ENCODE peak calls at places on chromosomes 13 and 19, in ten cellular contexts. L is RPMI7951; C is left ventricle myocardium superior; P is stimulated activated CD8-positive, alpha-beta memory T cell treated with anti-CD3 and anti-CD28 coated beads, Interleukin-4, amount 100 ng/mL, for 24 hours; O is GM12864; W is retina; B is iris pigment epithelial cell; Z is choroid plexus epithelial cell; A is central memory CD8-positive, alpha-beta T cell; U is SK-N-SH. X is an unnamed sample.

GRCh38 chr13:43054803-43055802 is 31.7 kb downstream of the DNAJC15 start:
- DNase-seq in L (peak; percentile 86), C (no peak), P (no peak), O (no peak), W (peak; percentile 28), B (peak; percentile 81), Z (peak; percentile 90), A (peak; percentile 16), U (no peak), X (no peak)

GRCh38 chr19:17475541-17476115 is 5.3 kb downstream of the SLC27A1 start:
- DNase-seq in L (peak; percentile 90), C (peak; percentile 85), P (no peak), O (no peak), W (no peak), B (peak; percentile 53), Z (peak; percentile 81), A (no peak), U (no peak), X (no peak)

GRCh38 chr19:30529876-30530275 is 157.7 kb downstream of the ZNF536 start:
- DNase-seq in L (no peak), C (no peak), P (no peak), O (no peak), W (no peak), B (no peak), Z (no peak), A (no peak), U (peak; percentile 40), X (no peak)

GRCh38 chr13:25365720-25366235 is 6.0 kb upstream of the ATP8A2 start:
- DNase-seq in L (no peak), C (no peak), P (no peak), O (no peak), W (no peak), B (no peak), Z (no peak), A (no peak), U (no peak), X (no peak)

GRCh38 chr19:42421591-42422031 is 5.6 kb downstream of the LIPE start:
- DNase-seq in L (peak; percentile 85), C (peak; percentile 66), P (no peak), O (no peak), W (no peak), B (no peak), Z (no peak), A (no peak), U (no peak), X (no peak)

GRCh38 chr13:109314101-109314500 is 472.3 kb downstream of the IRS2 start:
- DNase-seq in L (no peak), C (no peak), P (no peak), O (no peak), W (no peak), B (no peak), Z (peak; percentile 7), A (no peak), U (no peak), X (no peak)

GRCh38 chr13:75263741-75264407 is 218.1 kb downstream of the TBC1D4 start:
- DNase-seq in L (peak; percentile 38), C (no peak), P (no peak), O (no peak), W (peak; percentile 61), B (peak; percentile 31), Z (peak; percentile 27), A (no peak), U (no peak), X (no peak)

GRCh38 chr19:14337510-14337909 is 43.7 kb upstream of the ADGRE5 start:
- DNase-seq in L (peak; percentile 34), C (no peak), P (peak; percentile 26), O (no peak), W (peak; percentile 11), B (peak; percentile 20), Z (peak; percentile 25), A (peak; percentile 21), U (peak; percentile 65), X (no peak)

GRCh38 chr19:12792048-12792852 is 964 bp downstream of the JUNB start:
- DNase-seq in L (peak; percentile 64), C (peak; percentile 85), P (peak; percentile 60), O (no peak), W (peak; percentile 83), B (peak; percentile 53), Z (peak; percentile 59), A (peak; percentile 63), U (peak; percentile 41), X (peak; percentile 84)

GRCh38 chr19:543912-544608 is at the start of gene GZMM:
- DNase-seq in L (no peak), C (no peak), P (peak; percentile 69), O (no peak), W (no peak), B (no peak), Z (no peak), A (peak; percentile 88), U (no peak), X (no peak)

GRCh38 chr13:81283062-81283461 is 942.1 kb upstream of the SPRY2 start:
- DNase-seq in L (no peak), C (no peak), P (no peak), O (no peak), W (peak; percentile 21), B (no peak), Z (no peak), A (no peak), U (no peak), X (no peak)

GRCh38 chr13:48297131-48297786 is 6.3 kb upstream of the RB1 start:
- DNase-seq in L (no peak), C (no peak), P (no peak), O (no peak), W (no peak), B (no peak), Z (no peak), A (no peak), U (no peak), X (no peak)

GRCh38 chr19:5971714-5972354 is 6.1 kb downstream of the RANBP3 start:
- DNase-seq in L (peak; percentile 24), C (no peak), P (no peak), O (no peak), W (no peak), B (no peak), Z (no peak), A (no peak), U (no peak), X (no peak)

GRCh38 chr19:19461671-19462622 is 53.4 kb downstream of the TSSK6 start:
- DNase-seq in L (no peak), C (peak; percentile 78), P (no peak), O (no peak), W (peak; percentile 83), B (no peak), Z (peak; percentile 62), A (no peak), U (peak; percentile 94), X (peak; percentile 88)

GRCh38 chr19:47240561-47240960 is 9.6 kb upstream of the BBC3 start:
- DNase-seq in L (no peak), C (no peak), P (no peak), O (no peak), W (no peak), B (no peak), Z (no peak), A (no peak), U (no peak), X (no peak)

GRCh38 chr19:35704218-35704617 is at the start of gene ZBTB32:
- DNase-seq in L (no peak), C (peak; percentile 56), P (no peak), O (no peak), W (peak; percentile 51), B (peak; percentile 75), Z (peak; percentile 67), A (no peak), U (peak; percentile 43), X (peak; percentile 80)

GRCh38 chr13:37602743-37603381 is 4.3 kb upstream of the POSTN start:
- DNase-seq in L (peak; percentile 34), C (no peak), P (no peak), O (no peak), W (no peak), B (peak; percentile 43), Z (peak; percentile 61), A (no peak), U (peak; percentile 3), X (no peak)

GRCh38 chr19:15893498-15893897 is 4.4 kb downstream of the CYP4F2 start:
- DNase-seq in L (no peak), C (no peak), P (no peak), O (no peak), W (no peak), B (no peak), Z (no peak), A (no peak), U (no peak), X (no peak)

GRCh38 chr19:30064021-30064699 is 122.1 kb downstream of the URI1 start:
- DNase-seq in L (no peak), C (no peak), P (no peak), O (no peak), W (no peak), B (no peak), Z (no peak), A (no peak), U (no peak), X (no peak)

GRCh38 chr13:102260256-102260655 is 141.6 kb downstream of the FGF14 start:
- DNase-seq in L (peak; percentile 5), C (no peak), P (no peak), O (no peak), W (no peak), B (no peak), Z (no peak), A (no peak), U (no peak), X (no peak)

GRCh38 chr19:13262450-13262849 is 112.2 kb downstream of the IER2 start:
- DNase-seq in L (peak; percentile 62), C (no peak), P (no peak), O (peak; percentile 34), W (peak; percentile 27), B (peak; percentile 45), Z (peak; percentile 74), A (no peak), U (peak; percentile 66), X (no peak)

GRCh38 chr13:44322928-44323327 is 50.7 kb upstream of the SERP2 start:
- DNase-seq in L (no peak), C (no peak), P (no peak), O (no peak), W (no peak), B (no peak), Z (no peak), A (no peak), U (no peak), X (no peak)

GRCh38 chr13:110462091-110462490 is 99.4 kb downstream of the RAB20 start:
- DNase-seq in L (no peak), C (no peak), P (no peak), O (no peak), W (no peak), B (no peak), Z (no peak), A (no peak), U (no peak), X (no peak)

GRCh38 chr19:40438284-40438683 is 5.9 kb downstream of the SERTAD3 start:
- DNase-seq in L (no peak), C (no peak), P (no peak), O (no peak), W (no peak), B (no peak), Z (no peak), A (no peak), U (no peak), X (no peak)

GRCh38 chr19:2199215-2199614 is 35.5 kb downstream of the DOT1L start:
- DNase-seq in L (no peak), C (no peak), P (no peak), O (no peak), W (peak; percentile 75), B (no peak), Z (no peak), A (no peak), U (peak; percentile 69), X (peak; percentile 79)

GRCh38 chr13:78722700-78723099 is 63.7 kb upstream of the OBI1 start:
- DNase-seq in L (no peak), C (no peak), P (no peak), O (no peak), W (no peak), B (no peak), Z (no peak), A (no peak), U (no peak), X (no peak)

GRCh38 chr19:3801412-3802096 is 15.4 kb upstream of the MATK start:
- DNase-seq in L (no peak), C (peak; percentile 58), P (peak; percentile 56), O (no peak), W (peak; percentile 77), B (no peak), Z (no peak), A (peak; percentile 60), U (peak; percentile 85), X (no peak)

GRCh38 chr13:93007928-93008327 is 218.7 kb upstream of the GPC6 start:
- DNase-seq in L (no peak), C (no peak), P (no peak), O (no peak), W (no peak), B (no peak), Z (no peak), A (no peak), U (no peak), X (no peak)